ENCODE peak calls at places on chromosome 10, in seven cellular contexts. C is IMR-90; L is activated naive CD4-positive, alpha-beta T cell treated with anti-CD3 and anti-CD28 coated beads for 36 hours; E is ELR; J is RWPE1; B is CD4-positive, alpha-beta T cell; Q is Calu3. Y is an unnamed sample.

GRCh38 chr10:88090568-88091214 is 227.3 kb downstream of the PTEN start:
- DNase-seq in B (no peak), Q (no peak), E (no peak), L (no peak), C (no peak), J (no peak), Y (no peak)

GRCh38 chr10:131739201-131739600 is 161.6 kb upstream of the PPP2R2D start:
- DNase-seq in E (no peak), J (no peak), Q (no peak), B (no peak), L (no peak), C (no peak), Y (no peak)

GRCh38 chr10:103648951-103649532 is 155.5 kb downstream of the NEURL1 start:
- DNase-seq in B (no peak), C (peak), E (no peak), Q (no peak), J (no peak), L (no peak), Y (no peak)

GRCh38 chr10:79250259-79250658 is 97.0 kb upstream of the PPIF start:
- DNase-seq in Q (no peak), E (no peak), J (no peak), L (no peak), C (no peak), B (no peak), Y (no peak)

GRCh38 chr10:35027567-35027966 is 62.6 kb downstream of the CUL2 start:
- DNase-seq in Q (no peak), E (peak), C (peak), B (no peak), J (no peak), L (no peak), Y (no peak)

GRCh38 chr10:64733980-64734379 is 1212.8 kb downstream of the REEP3 start:
- DNase-seq in J (peak), C (no peak), B (no peak), L (no peak), Q (peak), E (no peak), Y (no peak)

GRCh38 chr10:97179311-97179710 is 6.4 kb downstream of the SLIT1 start:
- DNase-seq in L (no peak), C (no peak), B (no peak), E (no peak), Q (no peak), J (no peak), Y (no peak)

GRCh38 chr10:105950410-105950809 is 1214.1 kb downstream of the SORCS1 start:
- DNase-seq in Q (peak), C (peak), E (peak), B (no peak), L (peak), J (peak), Y (no peak)

GRCh38 chr10:100825946-100826660 is 80.7 kb downstream of the PAX2 start:
- DNase-seq in J (no peak), E (no peak), C (no peak), L (no peak), Q (no peak), B (no peak), Y (no peak)

GRCh38 chr10:79266543-79267312 is 80.5 kb upstream of the PPIF start:
- DNase-seq in Q (no peak), E (peak), B (no peak), L (no peak), C (peak), J (peak), Y (no peak)

GRCh38 chr10:24488631-24489030 is 235.1 kb downstream of the ARHGAP21 start:
- DNase-seq in Q (peak), C (no peak), L (no peak), B (no peak), J (no peak), E (no peak), Y (no peak)

GRCh38 chr10:69861251-69862240 is 59.8 kb downstream of the COL13A1 start:
- DNase-seq in L (peak), E (peak), Q (peak), C (peak), B (no peak), J (peak), Y (no peak)

GRCh38 chr10:62323751-62324150 is 50.4 kb upstream of the ZNF365 start:
- DNase-seq in E (peak), C (no peak), B (no peak), Q (no peak), L (no peak), J (no peak), Y (no peak)

GRCh38 chr10:26839966-26840627 is 20.7 kb downstream of the ABI1 start:
- DNase-seq in E (no peak), L (no peak), J (no peak), Q (no peak), C (peak), B (no peak), Y (no peak)

GRCh38 chr10:31133251-31133627 is 101.6 kb upstream of the ZNF438 start:
- DNase-seq in L (no peak), E (no peak), C (no peak), B (no peak), Q (no peak), J (no peak), Y (no peak)

GRCh38 chr10:86400705-86401587 is 34.4 kb upstream of the GRID1 start:
- DNase-seq in B (peak), C (no peak), L (peak), J (no peak), Q (peak), E (peak), Y (no peak)

GRCh38 chr10:28479366-28479765 is 53.6 kb upstream of the WAC start:
- DNase-seq in L (no peak), Q (no peak), E (no peak), J (no peak), B (no peak), C (no peak), Y (no peak)

GRCh38 chr10:119724630-119725549 is 960 bp upstream of the INPP5F start:
- DNase-seq in E (peak), J (no peak), Q (no peak), L (no peak), B (no peak), C (peak), Y (no peak)

GRCh38 chr10:62728479-62728878 is 76.0 kb upstream of the ADO start:
- DNase-seq in J (no peak), E (no peak), Q (no peak), L (peak), C (no peak), B (no peak), Y (no peak)

GRCh38 chr10:6774406-6774805 is 194.3 kb upstream of the PRKCQ start:
- DNase-seq in J (no peak), Q (no peak), C (peak), L (no peak), B (no peak), E (no peak), Y (no peak)

GRCh38 chr10:91681361-91682276 is 48.7 kb upstream of the PPP1R3C start:
- DNase-seq in B (no peak), C (no peak), Q (peak), E (no peak), L (peak), J (peak), Y (no peak)

GRCh38 chr10:123180101-123180500 is 25.9 kb downstream of the BUB3 start:
- DNase-seq in Q (no peak), C (no peak), E (no peak), J (no peak), B (no peak), L (no peak), Y (no peak)

GRCh38 chr10:11699546-11700097 is 42.6 kb upstream of the ECHDC3 start:
- DNase-seq in E (no peak), Q (no peak), B (no peak), C (no peak), L (no peak), J (no peak), Y (no peak)

GRCh38 chr10:70820976-70821750 is 5.4 kb downstream of the SGPL1 start:
- DNase-seq in B (no peak), E (no peak), C (peak), L (peak), J (no peak), Q (no peak), Y (peak)